ENCODE peak calls at places on chromosomes 1 and 21, in four cellular contexts. One of them, this sample, is unnamed.

GRCh38 chr1:156491151-156491949 is 9.2 kb downstream of the MEF2D start:
- DNase-seq in ACHN: no peak
- DNase-seq in NB4: peak; percentile 78
- DNase-seq in RPMI7951: no peak
- DNase-seq in this sample: no peak

GRCh38 chr1:63537940-63538339 is 14.6 kb downstream of the EFCAB7 start:
- DNase-seq in ACHN: peak; percentile 16
- DNase-seq in NB4: peak; percentile 7
- DNase-seq in RPMI7951: peak; percentile 4
- DNase-seq in this sample: no peak

GRCh38 chr1:17486242-17486641 is 46.8 kb upstream of the RCC2 start:
- DNase-seq in ACHN: no peak
- DNase-seq in NB4: no peak
- DNase-seq in RPMI7951: no peak
- DNase-seq in this sample: no peak

GRCh38 chr1:86504130-86504479 is 35.4 kb downstream of the CLCA1 start:
- DNase-seq in ACHN: no peak
- DNase-seq in NB4: no peak
- DNase-seq in RPMI7951: no peak
- DNase-seq in this sample: no peak

GRCh38 chr1:94795321-94795899 is 24.7 kb upstream of the SLC44A3 start:
- DNase-seq in ACHN: no peak
- DNase-seq in NB4: no peak
- DNase-seq in RPMI7951: no peak
- DNase-seq in this sample: no peak

GRCh38 chr21:33198346-33199135 is 31.2 kb upstream of the IFNAR2 start:
- DNase-seq in ACHN: no peak
- DNase-seq in NB4: peak; percentile 82
- DNase-seq in RPMI7951: peak; percentile 65
- DNase-seq in this sample: no peak

GRCh38 chr1:113812661-113813135 is 422 bp upstream of the RSBN1 start:
- DNase-seq in ACHN: peak; percentile 2
- DNase-seq in NB4: no peak
- DNase-seq in RPMI7951: no peak
- DNase-seq in this sample: no peak

GRCh38 chr1:180188103-180188506 is 33.4 kb downstream of the QSOX1 start:
- DNase-seq in ACHN: peak; percentile 75
- DNase-seq in NB4: peak; percentile 59
- DNase-seq in RPMI7951: peak; percentile 56
- DNase-seq in this sample: peak; percentile 66

GRCh38 chr1:54305906-54306514 is 100.2 kb downstream of the SSBP3 start:
- DNase-seq in ACHN: no peak
- DNase-seq in NB4: no peak
- DNase-seq in RPMI7951: no peak
- DNase-seq in this sample: no peak

GRCh38 chr21:46171996-46172862 is 12.0 kb downstream of the SPATC1L start:
- DNase-seq in ACHN: no peak
- DNase-seq in NB4: no peak
- DNase-seq in RPMI7951: no peak
- DNase-seq in this sample: no peak

GRCh38 chr1:229832695-229833094 is 206.6 kb downstream of the URB2 start:
- DNase-seq in ACHN: no peak
- DNase-seq in NB4: no peak
- DNase-seq in RPMI7951: no peak
- DNase-seq in this sample: no peak

GRCh38 chr1:32464191-32464715 is 619 bp upstream of the ZBTB8B start:
- DNase-seq in ACHN: no peak
- DNase-seq in NB4: no peak
- DNase-seq in RPMI7951: peak; percentile 12
- DNase-seq in this sample: peak; percentile 60

This sample was measured in NCI-H1105.